ENCODE peak calls at places on chromosome 19, in ten cellular contexts. N is transverse colon, K is tibial nerve, V is A549, H is vagina, J is sigmoid colon, U is thyroid gland, O is esophagus squamous epithelium, A is uterus, L is HCT116. Y is an unnamed sample.

GRCh38 chr19:14198384-14199376 is 7.3 kb downstream of the ADGRL1 start:
- DNase-seq in N (no peak), K (no peak), V (no peak), H (no peak), J (no peak), U (no peak), O (no peak), A (no peak), L (no peak), Y (no peak)

GRCh38 chr19:6273701-6274601 is 5.8 kb downstream of the MLLT1 start:
- DNase-seq in N (peak; percentile 64), K (peak; percentile 85), V (no peak), H (peak; percentile 95), J (peak; percentile 95), U (peak; percentile 92), O (no peak), A (peak; percentile 77), L (no peak), Y (peak; percentile 74)

GRCh38 chr19:4025317-4025716 is 17.8 kb downstream of the PIAS4 start:
- DNase-seq in N (no peak), K (no peak), V (no peak), H (no peak), J (no peak), U (no peak), O (no peak), A (no peak), L (no peak), Y (no peak)

GRCh38 chr19:50266896-50267295 is 62.3 kb downstream of the KCNC3 start:
- DNase-seq in N (peak; percentile 46), K (no peak), V (peak; percentile 36), H (no peak), J (no peak), U (no peak), O (no peak), A (no peak), L (peak; percentile 47), Y (peak; percentile 77)

GRCh38 chr19:56360841-56361240 is 32.5 kb downstream of the ZNF582 start:
- DNase-seq in N (no peak), K (no peak), V (no peak), H (no peak), J (no peak), U (no peak), O (no peak), A (no peak), L (no peak), Y (no peak)

GRCh38 chr19:44883962-44884361 is 7.1 kb upstream of the TOMM40 start:
- DNase-seq in N (no peak), K (no peak), V (no peak), H (no peak), J (no peak), U (no peak), O (no peak), A (no peak), L (no peak), Y (no peak)

GRCh38 chr19:44753619-44753931 is 5.1 kb downstream of the BCL3 start:
- DNase-seq in N (no peak), K (no peak), V (no peak), H (no peak), J (no peak), U (no peak), O (no peak), A (no peak), L (no peak), Y (no peak)

GRCh38 chr19:34254552-34255432 is at the start of gene GARRE1:
- DNase-seq in N (peak; percentile 46), K (no peak), V (peak; percentile 96), H (no peak), J (peak; percentile 68), U (peak; percentile 91), O (no peak), A (peak; percentile 37), L (no peak), Y (no peak)

GRCh38 chr19:20321139-20321656 is 154.2 kb downstream of the ZNF486 start:
- DNase-seq in N (no peak), K (no peak), V (no peak), H (no peak), J (no peak), U (peak; percentile 39), O (no peak), A (no peak), L (no peak), Y (no peak)

GRCh38 chr19:35959040-35959967 is 23.1 kb downstream of the LRFN3 start:
- DNase-seq in N (peak; percentile 56), K (no peak), V (no peak), H (no peak), J (no peak), U (peak; percentile 34), O (no peak), A (peak; percentile 35), L (no peak), Y (no peak)

GRCh38 chr19:27906081-27906480 is 1306.9 kb downstream of the UQCRFS1 start:
- DNase-seq in N (no peak), K (no peak), V (no peak), H (no peak), J (no peak), U (no peak), O (no peak), A (no peak), L (no peak), Y (no peak)

DNA sequence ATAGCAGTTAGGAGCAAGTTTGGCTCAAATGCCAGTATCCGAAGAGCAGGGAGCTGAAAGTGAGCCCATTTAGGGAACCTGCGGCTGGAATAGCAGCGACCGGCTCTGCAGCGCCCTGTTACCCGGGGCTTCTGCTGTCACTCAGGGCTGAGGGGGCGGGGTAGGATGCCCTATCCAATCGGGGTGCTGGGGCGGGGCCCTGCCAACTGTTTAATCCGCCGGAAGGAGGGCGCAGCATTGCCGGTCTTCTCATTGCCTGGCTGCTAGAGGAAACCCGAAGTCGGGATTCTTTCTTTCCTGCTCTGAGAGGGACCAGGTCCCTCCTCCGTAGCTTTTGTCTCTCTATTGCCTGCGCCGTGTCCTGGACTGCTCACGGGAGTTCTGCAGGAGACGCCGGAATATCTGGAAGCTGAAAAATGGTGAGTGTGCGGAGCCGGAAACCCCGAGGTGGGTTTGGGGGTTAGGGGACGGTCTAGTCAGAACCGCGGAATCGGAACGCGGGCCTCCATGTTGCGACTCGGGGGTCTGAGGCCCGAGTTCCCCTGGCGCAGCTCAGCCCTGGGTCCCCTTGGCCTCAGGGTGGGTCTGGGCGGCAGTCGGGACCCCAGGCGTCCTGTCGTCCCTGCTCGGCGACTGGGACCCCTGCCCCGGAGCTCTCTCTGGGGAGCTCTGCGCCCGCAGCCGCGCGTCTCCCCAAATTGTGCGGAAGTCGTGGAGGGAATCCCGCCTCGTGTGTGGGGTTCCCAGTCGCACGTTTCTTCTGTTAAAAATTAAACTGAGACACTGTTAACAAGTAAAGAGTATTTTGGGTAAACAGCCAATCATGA is 22.8 kb downstream of the ZNF763 start:
- DNase-seq in N (peak; percentile 97), K (peak; percentile 96), V (no peak), H (peak; percentile 94), J (peak; percentile 98), U (peak; percentile 99), O (peak; percentile 79), A (peak; percentile 91), L (peak; percentile 68), Y (peak; percentile 98)
- TF ChIP-seq POLR2A in N (peak; percentile 85), K (peak; percentile 70), V (no peak), H (no peak), J (peak; percentile 94), U (peak; percentile 93), O (no peak), A (peak; percentile 60), L (no peak), Y (peak; percentile 51)

GRCh38 chr19:23328211-23328610 is 67.1 kb downstream of the ZNF91 start:
- DNase-seq in N (no peak), K (no peak), V (no peak), H (no peak), J (no peak), U (no peak), O (no peak), A (no peak), L (no peak), Y (no peak)
- H3K9me3 ChIP-seq in N (peaks cover 8% of the 10 kb centered on the region), K (no peaks in the 10 kb centered on the region), V (peaks cover 43% of the 10 kb centered on the region), H (peaks cover 7% of the 10 kb centered on the region), J (no peaks in the 10 kb centered on the region), U (no peaks in the 10 kb centered on the region), O (peaks cover 40% of the 10 kb centered on the region), A (peaks cover 2% of the 10 kb centered on the region), L (peaks cover 17% of the 10 kb centered on the region), Y (peaks cover 3% of the 10 kb centered on the region)

DNA sequence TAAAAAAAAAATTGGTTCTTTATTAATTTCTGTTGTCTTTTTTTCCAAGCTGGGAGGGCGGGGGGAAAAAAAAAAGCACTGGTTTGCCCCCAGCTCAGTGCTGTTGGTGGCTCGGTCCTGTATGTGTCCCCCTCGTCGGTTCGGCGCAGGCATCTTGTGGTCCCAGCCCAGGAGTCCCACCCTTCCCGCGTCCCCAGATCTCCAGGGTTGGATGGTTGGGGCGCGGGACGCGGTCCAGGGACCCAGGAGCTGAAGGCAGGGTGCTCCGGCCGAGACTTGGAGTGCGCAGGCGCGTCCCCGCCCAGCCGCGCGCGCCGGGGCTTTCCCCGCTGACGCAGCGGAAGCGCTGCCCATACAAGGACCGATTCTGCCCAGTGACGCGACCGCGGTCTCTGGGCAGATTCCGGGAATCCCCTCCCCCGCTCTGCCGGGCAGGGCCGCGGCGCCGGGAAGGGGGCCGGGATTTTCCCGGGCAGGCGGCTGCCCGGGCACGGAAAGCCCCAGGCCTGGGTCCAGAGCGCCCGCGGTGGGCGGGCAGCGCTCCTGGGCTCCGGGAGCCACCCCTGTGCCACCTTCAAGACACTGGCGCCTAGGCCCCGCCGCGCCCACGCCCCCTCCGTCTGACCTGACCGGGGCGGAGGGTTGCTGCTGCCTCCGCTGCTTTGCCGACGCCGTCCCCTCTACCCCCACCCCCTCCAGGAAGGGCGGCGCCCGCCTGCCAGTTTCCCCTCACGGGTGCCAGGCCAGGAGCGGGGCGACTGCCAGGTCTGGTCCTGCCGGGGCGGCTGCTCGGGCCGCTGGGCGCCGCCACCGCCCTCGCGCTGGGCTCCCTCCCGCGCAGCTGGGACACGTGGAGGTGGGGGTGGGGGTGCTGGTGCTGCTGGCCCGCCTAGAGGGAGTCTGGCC is 2.3 kb downstream of the JUNB start:
- DNase-seq in N (peak; percentile 95), K (peak; percentile 90), V (peak; percentile 78), H (peak; percentile 95), J (peak; percentile 97), U (peak; percentile 95), O (peak; percentile 66), A (peak; percentile 95), L (peak; percentile 91), Y (peak; percentile 97)
- H3K4me1 ChIP-seq in N (peaks cover 39% of the 10 kb centered on the region), K (peaks cover 25% of the 10 kb centered on the region), V (peaks cover 35% of the 10 kb centered on the region), H (peaks cover 29% of the 10 kb centered on the region), J (no peaks in the 10 kb centered on the region), U (peaks cover 21% of the 10 kb centered on the region), O (peaks cover 44% of the 10 kb centered on the region), A (no peaks in the 10 kb centered on the region), L (peaks cover 41% of the 10 kb centered on the region), Y (peaks cover 6% of the 10 kb centered on the region)

GRCh38 chr19:46602392-46603194 is 1.5 kb downstream of the CALM3 start:
- DNase-seq in N (no peak), K (no peak), V (no peak), H (peak; percentile 86), J (peak; percentile 62), U (peak; percentile 28), O (no peak), A (peak; percentile 27), L (no peak), Y (peak; percentile 16)
- TF ChIP-seq POLR2A in N (no peak), K (no peak), V (no peak), H (no peak), J (no peak), U (no peak), O (no peak), A (no peak), L (no peak), Y (no peak)

GRCh38 chr19:51944798-51945552 is 17.7 kb downstream of the ZNF613 start:
- DNase-seq in N (no peak), K (no peak), V (no peak), H (no peak), J (no peak), U (no peak), O (no peak), A (no peak), L (no peak), Y (no peak)
- H3K9me3 ChIP-seq in N (peaks cover 97% of the 10 kb centered on the region), K (peaks cover 9% of the 10 kb centered on the region), V (peaks cover 97% of the 10 kb centered on the region), H (peaks cover 94% of the 10 kb centered on the region), J (peaks cover 96% of the 10 kb centered on the region), U (peaks cover 12% of the 10 kb centered on the region), O (peaks cover 96% of the 10 kb centered on the region), A (peaks cover 84% of the 10 kb centered on the region), L (peaks cover 70% of the 10 kb centered on the region), Y (peaks cover 75% of the 10 kb centered on the region)

Y was measured in Peyer's patch.